ENCODE peak calls at places on chromosomes 16 and 17, in four cellular contexts. S is cardiac muscle cell, O is foreskin fibroblast, X is fibroblast of pulmonary artery. G is an unnamed sample.

GRCh38 chr16:20884240-20884556 is 16.0 kb downstream of the DCUN1D3 start:
- DNase-seq in S (peak), O (peak), X (peak), G (peak)

GRCh38 chr17:27654654-27655524 is 23.9 kb downstream of the LGALS9 start:
- DNase-seq in S (peak), O (peak), X (peak), G (peak)

GRCh38 chr16:9306753-9307152 is 215.3 kb downstream of the HAPSTR1 start:
- DNase-seq in S (no peak), O (no peak), X (no peak), G (no peak)

GRCh38 chr17:28783161-28783560 is 39.4 kb downstream of the TRAF4 start:
- DNase-seq in S (no peak), O (no peak), X (no peak), G (no peak)

GRCh38 chr17:74539281-74539820 is 6.6 kb downstream of the CD300C start:
- DNase-seq in S (no peak), O (no peak), X (no peak), G (no peak)

GRCh38 chr17:2844386-2844785 is 48.1 kb downstream of the RAP1GAP2 start:
- DNase-seq in S (peak), O (no peak), X (no peak), G (no peak)

GRCh38 chr16:28180660-28181556 is 30.9 kb downstream of the XPO6 start:
- DNase-seq in S (peak), O (no peak), X (peak), G (peak)

GRCh38 chr17:70552230-70552981 is 383.1 kb downstream of the KCNJ2 start:
- DNase-seq in S (peak), O (peak), X (peak), G (peak)

GRCh38 chr16:63530974-63531373 is 1494.7 kb upstream of the CDH8 start:
- DNase-seq in S (no peak), O (no peak), X (no peak), G (no peak)

GRCh38 chr17:82160081-82160480 is 52.6 kb downstream of the CCDC57 start:
- DNase-seq in S (no peak), O (peak), X (peak), G (peak)

GRCh38 chr16:82368041-82368440 is 198.0 kb upstream of the MPHOSPH6 start:
- DNase-seq in S (peak), O (peak), X (peak), G (no peak)

GRCh38 chr17:1783834-1784611 is 22.2 kb downstream of the SERPINF1 start:
- DNase-seq in S (peak), O (peak), X (peak), G (peak)

GRCh38 chr17:34252890-34253525 is 2.1 kb upstream of the CCL2 start:
- DNase-seq in S (peak), O (peak), X (peak), G (no peak)

GRCh38 chr16:89409161-89409711 is 81.1 kb downstream of the ANKRD11 start:
- DNase-seq in S (peak), O (peak), X (peak), G (no peak)

GRCh38 chr16:12289175-12290063 is 312.9 kb downstream of the SNX29 start:
- DNase-seq in S (no peak), O (no peak), X (no peak), G (no peak)

GRCh38 chr17:56478836-56479447 is 114.6 kb upstream of the NOG start:
- DNase-seq in S (peak), O (peak), X (peak), G (peak)

GRCh38 chr16:72845322-72846020 is 202.5 kb downstream of the ZFHX3 start:
- DNase-seq in S (no peak), O (no peak), X (no peak), G (no peak)

GRCh38 chr17:49910094-49910857 is 58.7 kb upstream of the DLX4 start:
- DNase-seq in S (no peak), O (no peak), X (no peak), G (no peak)

GRCh38 chr16:12484426-12484825 is 319.3 kb downstream of the CPPED1 start:
- DNase-seq in S (no peak), O (no peak), X (no peak), G (no peak)

GRCh38 chr16:51449441-51449840 is 298.4 kb upstream of the SALL1 start:
- DNase-seq in S (no peak), O (no peak), X (no peak), G (no peak)

GRCh38 chr16:77213542-77214108 is 14.4 kb downstream of the SYCE1L start:
- DNase-seq in S (peak), O (peak), X (peak), G (peak)

GRCh38 chr16:20300312-20301097 is 26.8 kb downstream of the GP2 start:
- DNase-seq in S (peak), O (peak), X (peak), G (peak)

GRCh38 chr16:8678068-8678927 is 3.9 kb downstream of the ABAT start:
- DNase-seq in S (peak), O (peak), X (peak), G (peak)

GRCh38 chr17:30969989-30970680 is 704 bp upstream of the RNF135 start:
- DNase-seq in S (peak), O (no peak), X (peak), G (peak)

GRCh38 chr16:19809121-19809635 is 75.5 kb downstream of the GPRC5B start:
- DNase-seq in S (peak), O (no peak), X (peak), G (peak)

GRCh38 chr17:69732272-69732671 is 317.8 kb downstream of the MAP2K6 start:
- DNase-seq in S (no peak), O (no peak), X (no peak), G (no peak)

GRCh38 chr16:2196162-2196980 is at the start of gene CASKIN1:
- DNase-seq in S (peak), O (no peak), X (no peak), G (no peak)

GRCh38 chr17:78921437-78921971 is 3.7 kb downstream of the TIMP2 start:
- DNase-seq in S (peak), O (no peak), X (no peak), G (no peak)

GRCh38 chr17:78865682-78866390 is 25.2 kb upstream of the USP36 start:
- DNase-seq in S (peak), O (peak), X (peak), G (peak)

GRCh38 chr16:13391337-13391736 is 489.9 kb downstream of the SHISA9 start:
- DNase-seq in S (no peak), O (no peak), X (no peak), G (no peak)

GRCh38 chr17:50064253-50064991 is 8.5 kb downstream of the ITGA3 start:
- DNase-seq in S (peak), O (peak), X (peak), G (peak)

GRCh38 chr17:66950886-66951604 is 13.5 kb upstream of the CACNG4 start:
- DNase-seq in S (no peak), O (no peak), X (no peak), G (no peak)

GRCh38 chr16:75526032-75526790 is 9.7 kb downstream of the CHST5 start:
- DNase-seq in S (no peak), O (no peak), X (no peak), G (no peak)

GRCh38 chr16:57863434-57864160 is 61.3 kb upstream of the KIFC3 start:
- DNase-seq in S (peak), O (peak), X (peak), G (peak)

GRCh38 chr17:29390856-29391631 is 881 bp downstream of the TAOK1 start:
- DNase-seq in S (peak), O (no peak), X (peak), G (peak)

GRCh38 chr16:85123891-85124635 is 11.8 kb upstream of the CIBAR2 start:
- DNase-seq in S (peak), O (peak), X (peak), G (peak)
- H3K4me3 ChIP-seq in S (no peak), O (no peak), X (peak), G (no peak)

DNA sequence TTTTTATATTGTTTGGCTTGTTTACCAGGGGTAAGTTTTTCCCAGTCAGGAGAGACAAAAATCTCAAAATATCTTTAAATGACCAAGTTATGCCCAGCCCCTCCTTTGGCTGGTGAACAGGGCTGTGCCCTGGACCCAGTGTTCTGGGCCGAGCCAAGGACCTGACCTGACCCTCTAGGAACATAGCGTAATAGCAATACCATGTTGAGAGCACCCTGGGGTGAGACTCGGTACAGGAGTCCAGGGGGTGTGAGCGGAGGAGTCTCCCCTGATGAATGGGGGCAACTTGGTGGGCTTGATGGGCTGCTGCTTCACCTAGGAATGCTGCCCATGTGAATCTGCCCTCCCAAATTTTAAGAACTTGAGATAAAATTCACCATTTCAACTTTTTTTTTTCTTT is 47.4 kb downstream of the B9D1 start:
- DNase-seq in S (no peak), O (no peak), X (no peak), G (no peak)
- H3K4me3 ChIP-seq in S (no peak), O (no peak), X (no peak), G (no peak)

GRCh38 chr17:76264425-76264754 is 758 bp upstream of the UBALD2 start:
- DNase-seq in S (no peak), O (no peak), X (no peak), G (no peak)
- H3K4me3 ChIP-seq in S (no peak), O (peak), X (peak), G (no peak)

GRCh38 chr17:59440757-59441458 is 109.5 kb downstream of the YPEL2 start:
- DNase-seq in S (peak), O (peak), X (peak), G (peak)
- H3K4me3 ChIP-seq in S (no peak), O (no peak), X (no peak), G (no peak)

DNA sequence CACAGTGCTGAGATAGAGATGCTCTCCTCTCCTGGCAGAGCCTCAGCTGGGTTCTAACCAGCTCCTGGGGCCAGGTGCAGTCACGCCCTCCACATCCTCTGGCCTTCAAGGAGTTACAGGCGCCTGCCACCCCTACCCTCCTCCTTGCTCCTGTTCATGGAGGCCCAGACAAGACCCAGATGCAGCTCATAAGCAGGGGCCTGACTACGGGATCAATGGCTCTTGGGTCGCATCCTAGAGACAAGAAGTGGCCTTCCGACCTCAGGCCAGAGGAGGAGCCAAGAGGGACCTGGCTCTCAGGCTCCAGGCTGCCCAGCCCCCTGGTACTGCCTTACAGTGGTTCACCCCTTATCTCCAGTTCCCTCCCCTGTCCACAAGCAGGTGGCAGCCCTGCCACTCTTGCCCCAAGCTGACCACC is 23.0 kb downstream of the ARHGAP27 start:
- DNase-seq in S (no peak), O (no peak), X (no peak), G (no peak)
- H3K4me3 ChIP-seq in S (no peak), O (no peak), X (no peak), G (no peak)

GRCh38 chr17:43992641-43993040 is 11.8 kb upstream of the NAGS start:
- DNase-seq in S (no peak), O (no peak), X (no peak), G (no peak)

GRCh38 chr17:43999024-43999423 is 5.4 kb upstream of the NAGS start:
- DNase-seq in S (no peak), O (no peak), X (no peak), G (no peak)

GRCh38 chr17:43995150-43995471 is 9.3 kb upstream of the NAGS start:
- DNase-seq in S (no peak), O (no peak), X (no peak), G (no peak)

GRCh38 chr17:43998552-43998951 is 5.9 kb upstream of the NAGS start:
- DNase-seq in S (peak), O (peak), X (peak), G (peak)

DNA sequence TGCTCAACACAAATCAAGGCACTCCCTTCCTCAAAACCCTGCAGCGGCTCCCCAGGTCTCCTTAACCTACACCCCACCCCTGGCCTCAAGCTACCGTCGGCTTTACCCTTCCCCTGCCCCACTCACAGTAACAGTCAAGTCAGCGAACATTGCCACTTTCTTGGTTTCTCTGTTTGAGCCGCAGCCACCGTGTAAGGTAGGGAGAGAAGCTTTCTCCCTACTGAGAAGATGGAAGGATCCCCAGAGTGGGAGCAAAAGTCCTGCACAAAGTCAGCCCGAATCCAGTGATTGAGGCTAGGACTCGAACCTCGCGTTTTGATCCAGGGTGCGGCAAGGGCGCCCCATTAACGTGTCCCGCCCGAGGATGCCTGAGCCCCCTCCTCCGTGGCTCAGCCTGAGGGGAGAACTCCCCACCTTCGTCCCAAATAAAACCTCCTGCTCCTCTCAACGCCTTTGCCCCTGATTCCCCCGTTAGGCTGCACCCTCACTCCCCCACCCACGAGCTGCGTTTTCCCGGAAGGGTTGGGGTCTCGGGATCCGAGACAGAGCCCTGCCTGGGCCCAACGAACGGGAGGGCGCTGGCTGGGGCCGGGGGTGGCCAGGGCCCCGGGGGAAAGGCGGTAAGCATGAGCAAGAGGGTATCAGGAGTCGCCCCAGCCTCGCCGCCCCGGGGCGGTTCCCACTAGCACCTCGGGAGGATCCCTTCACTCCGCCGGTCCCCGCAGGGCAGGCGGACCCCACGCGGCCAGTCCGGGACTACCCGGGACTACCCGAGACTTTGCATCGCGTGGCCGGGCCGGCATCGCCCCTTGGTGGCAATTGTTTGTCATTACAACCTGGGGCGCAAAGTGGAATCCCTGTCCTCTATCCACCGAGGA is 9.9 kb upstream of the NAGS start:
- DNase-seq in S (peak), O (no peak), X (peak), G (peak)
- H3K4me3 ChIP-seq in S (peak), O (peak), X (peak), G (peak)

DNA sequence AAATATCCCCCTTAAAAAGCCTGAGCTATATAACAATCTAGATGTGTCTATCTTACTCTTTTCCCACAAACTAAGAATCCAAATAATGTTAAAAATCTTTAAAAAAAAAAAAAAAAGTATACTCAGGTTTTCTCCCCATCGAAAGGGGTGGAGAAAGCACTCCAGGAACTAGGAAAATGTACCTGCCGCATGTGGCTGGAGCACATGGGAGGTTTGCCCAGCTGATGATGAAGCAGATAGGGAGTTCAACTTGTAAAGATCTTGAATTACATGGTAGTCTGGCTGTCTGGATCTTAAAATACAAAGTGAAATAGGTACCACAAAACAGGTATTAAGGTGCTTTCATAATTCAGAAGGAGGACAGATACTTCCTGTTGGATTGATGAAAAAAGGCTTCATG is 8.8 kb upstream of the SLFN14 start:
- DNase-seq in S (no peak), O (no peak), X (no peak), G (no peak)
- H3K4me3 ChIP-seq in S (no peak), O (no peak), X (no peak), G (no peak)

DNA sequence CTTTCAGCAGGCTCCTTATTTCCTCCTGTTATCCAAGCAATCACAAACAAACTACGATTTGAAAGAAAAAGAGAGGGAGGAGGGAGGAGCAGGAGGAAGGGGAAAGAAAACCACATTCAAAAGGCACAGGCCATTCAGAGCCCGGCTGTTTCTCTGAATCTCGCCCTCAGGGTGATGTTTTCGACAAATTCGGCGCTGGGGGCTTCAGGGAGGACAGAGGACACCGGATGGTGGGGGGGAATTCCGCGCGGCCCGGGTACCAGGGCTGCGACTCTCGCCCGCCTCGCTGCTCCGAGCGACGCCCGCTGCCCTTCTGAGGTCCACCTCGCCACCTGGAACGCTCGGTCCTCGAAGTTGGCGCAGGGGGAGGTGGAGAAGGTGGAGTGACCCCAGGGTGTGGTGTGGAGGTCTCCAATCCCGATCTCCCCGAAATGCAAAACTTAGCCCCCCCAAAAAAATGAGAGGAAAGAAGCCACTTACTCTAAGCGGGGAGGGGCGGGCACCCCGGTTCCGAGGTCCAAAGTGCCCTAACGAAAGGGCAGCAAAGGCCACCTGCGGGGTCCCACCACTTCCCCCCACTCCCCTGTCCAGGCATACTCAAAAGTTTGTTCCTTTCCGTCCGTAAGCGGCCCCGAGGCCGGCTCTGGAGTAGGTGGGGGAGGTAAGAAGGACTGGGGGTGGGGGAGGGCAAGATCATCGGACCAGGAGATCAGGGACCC is 1.2 kb downstream of the TOX3 start:
- DNase-seq in S (no peak), O (no peak), X (no peak), G (no peak)
- H3K4me3 ChIP-seq in S (peak), O (no peak), X (no peak), G (no peak)

G was measured in astrocyte of the spinal cord.